ENCODE peak calls at places on chromosomes 1 and 21, in four cellular contexts. J is neural progenitor cell, W is mammary epithelial cell, O is H1. I is an unnamed sample.

GRCh38 chr21:36788116-36788515 is 89.2 kb downstream of the SIM2 start:
- DNase-seq in J (no peak), W (no peak), O (no peak), I (no peak)

GRCh38 chr1:2135866-2136265 is 58.7 kb downstream of the FAAP20 start:
- DNase-seq in J (no peak), W (no peak), O (no peak), I (no peak)

GRCh38 chr21:16258834-16259611 is 529.2 kb downstream of the USP25 start:
- DNase-seq in J (no peak), W (no peak), O (no peak), I (no peak)

GRCh38 chr1:231028676-231029075 is 11.4 kb downstream of the FAM89A start:
- DNase-seq in J (peak; percentile 71), W (no peak), O (no peak), I (no peak)

GRCh38 chr1:55698136-55698535 is 483.0 kb upstream of the USP24 start:
- DNase-seq in J (no peak), W (no peak), O (no peak), I (no peak)

GRCh38 chr1:169184812-169185211 is 78.3 kb downstream of the ATP1B1 start:
- DNase-seq in J (peak; percentile 6), W (no peak), O (no peak), I (no peak)

GRCh38 chr1:185720633-185721272 is 13.4 kb upstream of the HMCN1 start:
- DNase-seq in J (peak; percentile 22), W (peak; percentile 28), O (no peak), I (peak; percentile 58)

GRCh38 chr1:109846148-109846547 is 64.5 kb upstream of the CSF1 start:
- DNase-seq in J (peak; percentile 43), W (no peak), O (peak; percentile 8), I (no peak)

GRCh38 chr1:111193712-111194480 is 6.5 kb downstream of the DENND2D start:
- DNase-seq in J (no peak), W (no peak), O (no peak), I (no peak)

GRCh38 chr1:15424146-15424667 is 14.0 kb upstream of the CTRC start:
- DNase-seq in J (no peak), W (no peak), O (no peak), I (no peak)

GRCh38 chr1:158112994-158113758 is 67.5 kb upstream of the CD1D start:
- DNase-seq in J (peak; percentile 82), W (no peak), O (peak; percentile 79), I (peak; percentile 51)

GRCh38 chr21:40840441-40840840 is 6.5 kb downstream of the DSCAM start:
- DNase-seq in J (no peak), W (peak; percentile 28), O (no peak), I (no peak)

GRCh38 chr1:202862672-202863560 is 26.0 kb downstream of the RABIF start:
- DNase-seq in J (no peak), W (no peak), O (no peak), I (no peak)

GRCh38 chr1:230842801-230843200 is 25.5 kb downstream of the C1orf198 start:
- DNase-seq in J (no peak), W (no peak), O (no peak), I (no peak)

GRCh38 chr1:111648826-111649225 is 29.2 kb downstream of the RAP1A start:
- DNase-seq in J (no peak), W (no peak), O (no peak), I (no peak)

GRCh38 chr1:206666954-206667353 is 17.8 kb upstream of the MAPKAPK2 start:
- DNase-seq in J (no peak), W (no peak), O (no peak), I (no peak)

GRCh38 chr1:117821782-117822447 is 107.5 kb downstream of the GDAP2 start:
- DNase-seq in J (no peak), W (peak; percentile 87), O (no peak), I (peak; percentile 8)

GRCh38 chr1:186535388-186536133 is 74.6 kb upstream of the PDC start:
- DNase-seq in J (no peak), W (peak; percentile 84), O (no peak), I (no peak)

GRCh38 chr1:161071886-161072371 is 2.2 kb upstream of the ARHGAP30 start:
- DNase-seq in J (peak; percentile 80), W (no peak), O (peak; percentile 65), I (peak; percentile 74)

GRCh38 chr1:160161965-160162705 is 10.7 kb downstream of the ATP1A4 start:
- DNase-seq in J (peak; percentile 80), W (no peak), O (peak; percentile 73), I (no peak)

GRCh38 chr1:63713627-63714481 is 60.0 kb upstream of the ROR1 start:
- DNase-seq in J (peak; percentile 23), W (peak; percentile 75), O (no peak), I (peak; percentile 26)

GRCh38 chr1:1302006-1302430 is 5.7 kb downstream of the ACAP3 start:
- DNase-seq in J (no peak), W (no peak), O (peak; percentile 75), I (no peak)

GRCh38 chr1:246930830-246931548 is 759 bp downstream of the AHCTF1 start:
- DNase-seq in J (no peak), W (peak; percentile 65), O (peak; percentile 67), I (peak; percentile 68)

GRCh38 chr1:178076607-178077006 is 17.3 kb upstream of the RASAL2 start:
- DNase-seq in J (no peak), W (no peak), O (no peak), I (no peak)

GRCh38 chr1:81414417-81415087 is 386.2 kb upstream of the ADGRL2 start:
- DNase-seq in J (peak; percentile 78), W (no peak), O (peak; percentile 96), I (no peak)

GRCh38 chr21:33390479-33390878 is 12.7 kb upstream of the IFNGR2 start:
- DNase-seq in J (no peak), W (peak; percentile 84), O (no peak), I (no peak)

GRCh38 chr1:199907361-199907760 is 120.1 kb upstream of the NR5A2 start:
- DNase-seq in J (no peak), W (no peak), O (no peak), I (no peak)

DNA sequence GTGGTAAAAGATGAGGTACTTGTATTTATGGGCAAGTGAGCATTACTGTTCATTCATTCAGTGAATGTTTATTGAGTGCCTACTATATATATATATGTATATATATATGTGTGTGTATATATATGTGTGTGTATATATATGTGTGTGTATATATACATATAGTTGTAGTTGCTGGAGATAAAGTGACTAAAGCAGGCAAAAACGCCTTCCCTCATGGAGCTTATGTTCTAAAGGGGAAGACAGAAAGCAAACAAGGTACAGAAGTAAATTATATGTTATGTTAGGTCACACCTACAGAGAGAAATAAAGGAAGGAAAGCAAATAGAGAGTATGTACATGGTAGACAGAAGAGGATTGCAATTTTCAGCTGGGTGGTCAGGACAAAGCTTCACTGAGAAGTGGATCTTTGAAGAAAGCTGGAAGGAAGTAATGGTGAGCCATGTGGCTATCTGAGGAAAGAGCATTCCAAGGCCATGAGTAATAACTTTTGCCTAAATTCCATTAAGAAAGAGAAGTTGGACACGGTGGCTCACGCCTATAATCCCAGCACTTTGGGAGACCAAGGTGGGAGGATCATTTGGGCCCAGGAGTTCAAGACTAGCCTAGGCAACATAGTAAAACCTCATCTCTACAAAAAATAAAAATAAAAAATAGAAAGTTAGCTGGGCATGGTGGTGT is 33.5 kb upstream of the KLF17 start:
- DNase-seq in J (no peak), W (peak; percentile 44), O (peak; percentile 0), I (no peak)
- TF ChIP-seq CTCF in J (no peak), W (no peak), O (no peak), I (no peak)

DNA sequence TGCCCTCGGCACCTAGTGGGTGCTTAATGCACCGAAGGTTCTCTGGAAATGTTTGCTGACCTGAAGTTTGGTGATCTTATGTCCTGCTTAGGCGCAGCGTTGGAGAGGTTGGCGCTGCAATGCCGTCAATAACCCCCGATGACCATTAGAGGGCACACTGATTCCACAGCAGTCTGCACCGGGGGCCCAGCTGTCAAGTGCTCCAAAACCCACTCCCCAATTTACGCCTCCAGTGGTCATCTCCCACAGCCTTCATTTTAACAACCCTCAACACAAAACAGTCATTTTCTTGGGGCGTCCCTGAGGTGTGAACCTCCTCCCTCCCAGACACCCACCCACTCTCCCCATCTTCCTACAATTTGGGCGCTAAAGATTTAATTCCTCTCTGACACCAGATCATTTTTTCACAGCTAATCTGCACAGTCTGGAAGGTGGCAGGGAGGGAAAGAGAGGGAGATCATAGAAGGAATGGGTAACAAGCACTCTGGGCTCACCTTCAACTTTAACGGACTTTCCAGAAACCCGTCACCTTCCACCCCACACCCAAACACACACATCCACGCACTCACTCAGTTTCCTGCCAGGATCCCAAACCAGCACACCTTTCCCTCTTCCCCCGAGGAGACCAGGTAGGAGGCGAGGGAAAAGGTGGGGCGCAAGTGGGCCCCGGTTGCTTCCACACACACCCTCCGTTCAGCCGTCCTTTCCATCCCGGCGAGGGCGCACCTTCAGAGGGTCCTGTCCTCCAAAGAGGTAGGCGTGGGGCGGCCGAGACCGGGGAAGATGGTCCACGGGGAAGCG is 570 bp upstream of the NPR1 start:
- DNase-seq in J (peak; percentile 81), W (peak; percentile 29), O (peak; percentile 82), I (peak; percentile 47)
- TF ChIP-seq EZH2 in J (no peak), W (peak; percentile 37), O (no peak), I (no peak)

GRCh38 chr1:36352910-36353878 is 29.7 kb upstream of the EVA1B start:
- DNase-seq in J (no peak), W (peak; percentile 66), O (no peak), I (no peak)

GRCh38 chr1:36349839-36350238 is 26.4 kb upstream of the EVA1B start:
- DNase-seq in J (no peak), W (peak; percentile 37), O (no peak), I (no peak)

GRCh38 chr1:36350659-36351171 is 27.3 kb upstream of the EVA1B start:
- DNase-seq in J (no peak), W (peak; percentile 74), O (no peak), I (no peak)

GRCh38 chr1:36352141-36352909 is 28.9 kb upstream of the EVA1B start:
- DNase-seq in J (no peak), W (no peak), O (no peak), I (no peak)

DNA sequence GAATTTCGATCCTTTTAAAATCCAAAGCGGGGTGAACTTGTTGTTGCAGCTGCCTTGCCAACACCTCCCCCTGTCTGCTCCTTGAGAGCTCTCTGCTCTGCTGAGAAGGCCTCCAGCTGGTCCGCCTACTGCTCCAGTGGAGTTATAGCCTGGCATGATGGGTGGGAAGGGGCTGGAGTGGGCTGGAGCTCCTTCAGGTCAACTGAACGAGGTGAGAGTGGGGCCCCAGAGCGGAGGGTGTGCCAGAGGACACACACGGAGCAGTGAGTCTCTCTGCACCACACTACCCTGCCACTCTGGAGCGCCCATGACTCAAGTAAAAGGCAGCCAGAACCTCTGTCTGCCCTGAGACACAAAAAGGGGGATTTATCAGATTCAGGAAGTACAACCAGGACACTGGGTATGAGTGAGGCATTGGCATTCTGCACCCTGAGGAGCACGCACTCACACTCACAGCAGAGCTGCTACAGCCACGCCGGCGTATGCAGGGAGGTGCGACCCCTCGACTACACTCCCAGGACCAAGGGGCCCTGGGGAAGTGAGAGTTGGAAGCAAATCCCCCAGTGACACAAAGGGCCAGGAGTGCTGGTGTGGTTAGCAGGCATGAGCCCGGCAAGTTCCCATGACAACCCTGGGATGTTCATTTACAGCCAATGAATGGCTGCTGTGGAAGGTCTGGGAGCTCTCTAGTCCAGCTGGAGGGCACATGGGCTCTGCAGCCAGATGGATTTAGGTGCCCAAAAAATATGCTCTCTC is 28.0 kb upstream of the EVA1B start:
- DNase-seq in J (peak; percentile 91), W (peak; percentile 86), O (no peak), I (no peak)
- H3K27ac ChIP-seq in J (no peak overlapping the region), W (peak overlapping the region; percentile 87), O (no peak overlapping the region), I (no peak overlapping the region)

DNA sequence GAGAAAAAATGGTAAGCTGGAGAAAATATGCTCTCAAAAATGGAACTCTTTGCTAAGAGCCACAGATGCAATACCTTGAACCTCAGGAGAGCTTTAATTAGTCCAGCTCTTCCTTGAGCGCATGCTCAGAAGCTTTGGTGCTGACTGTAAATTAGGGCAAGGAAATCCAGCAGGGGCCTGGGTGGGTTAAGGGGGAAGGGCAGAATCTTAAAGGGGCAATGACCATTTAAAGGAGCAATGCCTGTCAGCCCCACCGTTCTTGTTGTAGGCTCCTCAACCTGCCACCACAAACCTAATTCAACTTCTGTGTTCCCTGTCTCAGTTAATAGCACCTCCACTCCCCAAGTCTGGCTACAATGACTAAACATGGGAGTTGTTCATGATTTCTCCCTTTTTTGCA is 6.8 kb upstream of the SLC22A15 start:
- DNase-seq in J (peak; percentile 82), W (no peak), O (peak; percentile 68), I (no peak)
- TF ChIP-seq CTCF in J (no peak), W (no peak), O (no peak), I (no peak)

I was measured in MM.1S.